ENCODE peak calls at places on chromosome 12, in nine cellular contexts. X is GM23248, F is hepatocyte, E is GM23338, V is SK-N-SH, D is neural progenitor cell, L is OCI-LY7, R is PC-3, O is MM.1S. S is an unnamed sample.

GRCh38 chr12:3551976-3552725 is 61.1 kb downstream of the PRMT8 start:
- DNase-seq in L (no peak), V (no peak), O (no peak), R (no peak), X (no peak), D (no peak), E (no peak), F (no peak), S (no peak)

GRCh38 chr12:2868986-2869385 is 8.0 kb downstream of the FOXM1 start:
- DNase-seq in L (no peak), D (no peak), R (peak), X (peak), E (no peak), O (no peak), F (no peak), V (no peak), S (no peak)

GRCh38 chr12:21972055-21972454 is 30.8 kb upstream of the ABCC9 start:
- DNase-seq in X (no peak), O (no peak), F (no peak), L (no peak), V (no peak), D (no peak), R (no peak), E (no peak), S (no peak)

GRCh38 chr12:51270847-51271518 is 768 bp upstream of the SMAGP start:
- DNase-seq in R (peak), F (peak), D (no peak), E (no peak), X (peak), V (no peak), L (no peak), O (no peak), S (peak)

GRCh38 chr12:79329933-79330332 is 360.8 kb downstream of the PAWR start:
- DNase-seq in D (no peak), V (no peak), F (no peak), R (peak), O (no peak), E (no peak), L (no peak), X (peak), S (no peak)

GRCh38 chr12:70241845-70242244 is 1.4 kb upstream of the CNOT2 start:
- DNase-seq in E (no peak), V (no peak), O (no peak), R (no peak), X (no peak), L (no peak), D (no peak), F (no peak), S (no peak)

GRCh38 chr12:56987551-56988053 is 18.7 kb downstream of the ZBTB39 start:
- DNase-seq in F (peak), L (peak), D (peak), E (peak), O (peak), R (peak), V (peak), X (peak), S (peak)

GRCh38 chr12:6667559-6668210 is 4.8 kb upstream of the ING4 start:
- DNase-seq in O (no peak), E (peak), V (no peak), X (peak), F (peak), L (peak), R (peak), D (no peak), S (peak)

GRCh38 chr12:52268212-52268611 is 6.2 kb upstream of the KRT86 start:
- DNase-seq in O (no peak), F (no peak), X (peak), R (peak), L (no peak), V (no peak), E (no peak), D (no peak), S (no peak)

GRCh38 chr12:6927379-6927991 is at the start of gene ATN1:
- DNase-seq in X (peak), F (peak), R (peak), D (peak), E (peak), L (no peak), V (peak), O (no peak), S (no peak)

GRCh38 chr12:90836689-90837088 is 118.3 kb downstream of the CCER1 start:
- DNase-seq in V (peak), R (no peak), E (no peak), F (peak), O (no peak), L (no peak), X (no peak), D (no peak), S (no peak)

GRCh38 chr12:94731733-94732360 is 81.5 kb upstream of the TMCC3 start:
- DNase-seq in V (no peak), E (no peak), R (peak), O (no peak), F (no peak), L (no peak), X (no peak), D (peak), S (no peak)

DNA sequence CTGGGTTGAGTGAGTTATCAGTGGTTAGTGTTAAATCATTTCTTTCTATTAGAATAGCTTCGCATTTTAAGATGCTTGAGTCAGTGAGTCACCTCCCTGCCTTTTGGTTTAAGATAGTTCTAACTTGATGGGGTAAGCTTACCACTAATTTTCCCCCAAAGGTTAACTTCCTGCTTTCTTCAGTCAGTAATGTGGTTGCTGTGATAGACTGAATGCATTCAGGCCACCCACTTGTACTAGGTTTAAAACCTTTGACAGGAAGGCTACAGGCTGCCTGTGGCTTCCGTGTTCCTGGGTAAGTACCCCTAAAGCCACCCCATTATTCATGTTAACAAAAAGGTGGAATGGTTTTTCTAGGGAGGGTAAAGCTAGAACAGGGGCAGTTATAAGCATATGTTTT is 25.3 kb downstream of the CLEC2A start:
- DNase-seq in F (no peak), X (peak), R (no peak), E (no peak), O (no peak), D (no peak), V (no peak), L (no peak), S (no peak)
- TF ChIP-seq EZH2phosphoT487 in F (no peak), X (no peak), R (no peak), E (no peak), O (no peak), D (no peak), V (no peak), L (no peak), S (no peak)

GRCh38 chr12:88805286-88805685 is 225.0 kb upstream of the KITLG start:
- DNase-seq in X (peak), L (no peak), V (no peak), E (no peak), O (no peak), D (no peak), R (no peak), F (no peak), S (no peak)
- TF ChIP-seq EZH2phosphoT487 in X (no peak), L (no peak), V (no peak), E (no peak), O (no peak), D (no peak), R (no peak), F (no peak), S (no peak)

DNA sequence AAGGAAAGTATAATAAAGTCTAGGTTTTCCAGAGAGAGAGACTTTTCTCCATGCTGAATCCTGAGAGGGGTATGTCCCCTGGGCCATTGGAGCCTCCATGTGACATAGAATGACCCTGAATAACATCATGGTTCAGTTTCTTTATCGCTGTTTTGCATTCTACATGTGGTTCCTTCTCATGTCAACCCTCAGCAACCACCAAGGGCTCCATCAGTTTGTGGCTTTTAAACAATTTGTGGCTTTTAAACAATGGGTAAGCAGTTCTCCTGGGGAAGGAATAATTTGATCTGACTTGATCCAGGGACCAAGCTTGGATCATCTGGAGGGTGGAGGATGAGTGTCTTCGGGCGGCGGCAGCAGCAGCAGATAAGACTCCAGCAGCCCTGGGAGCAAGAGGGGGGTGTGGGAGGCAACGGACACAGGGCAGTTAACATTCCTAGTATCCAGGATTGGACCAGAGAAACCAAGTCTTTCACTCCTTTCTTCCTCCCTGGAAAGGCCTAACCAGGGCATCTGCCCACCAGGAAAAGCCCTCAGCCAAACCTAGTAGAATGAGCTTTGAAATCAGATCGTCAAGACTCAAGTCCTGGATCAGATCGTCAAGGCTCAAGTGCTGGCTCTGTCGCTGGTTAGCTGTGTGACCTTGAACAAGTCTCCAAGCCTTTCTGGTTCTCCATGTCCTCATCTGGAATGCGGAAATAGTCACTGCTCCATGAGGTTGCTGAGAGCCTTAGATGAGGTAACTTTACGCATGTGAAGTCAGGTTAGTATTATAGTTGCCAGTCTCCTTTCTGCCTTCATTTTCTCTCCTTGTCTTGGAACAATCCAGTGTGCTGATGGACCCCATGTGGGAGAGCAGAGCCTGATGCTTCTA is 27.8 kb upstream of the FAM222A start:
- DNase-seq in R (no peak), O (no peak), X (no peak), D (no peak), F (no peak), E (no peak), L (no peak), V (no peak), S (no peak)
- TF ChIP-seq EZH2phosphoT487 in R (no peak), O (no peak), X (no peak), D (no peak), F (no peak), E (no peak), L (no peak), V (no peak), S (no peak)

DNA sequence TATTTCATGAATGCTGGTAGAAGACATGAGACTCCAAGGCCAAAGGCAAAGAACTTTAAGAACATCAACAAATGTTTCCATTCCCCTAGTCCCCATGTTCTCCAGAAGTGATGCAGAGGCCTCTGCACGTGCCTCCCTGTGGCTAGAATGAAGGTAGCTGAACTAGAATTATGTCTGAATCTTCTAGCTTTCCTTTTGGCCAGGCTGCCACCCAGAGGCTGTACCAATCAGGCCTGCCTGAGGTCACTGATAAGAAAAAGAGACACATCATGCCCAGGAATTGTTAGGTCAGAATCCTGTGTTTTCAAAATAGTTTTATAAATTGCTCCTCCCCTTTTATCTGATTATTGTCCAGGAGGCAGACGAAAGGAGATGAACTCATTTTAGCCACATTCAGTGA is 188.0 kb upstream of the SLC16A7 start:
- DNase-seq in D (no peak), R (no peak), F (no peak), X (no peak), L (no peak), E (peak), O (no peak), V (no peak), S (no peak)
- TF ChIP-seq EZH2phosphoT487 in D (no peak), R (no peak), F (no peak), X (no peak), L (no peak), E (no peak), O (no peak), V (no peak), S (no peak)

GRCh38 chr12:130160711-130161231 is 1.5 kb upstream of the FZD10 start:
- DNase-seq in V (no peak), R (no peak), O (no peak), X (no peak), D (peak), E (no peak), L (no peak), F (no peak), S (no peak)

GRCh38 chr12:130162771-130163460 is 652 bp downstream of the FZD10 start:
- DNase-seq in O (no peak), D (no peak), V (peak), L (no peak), R (no peak), E (no peak), X (no peak), F (no peak), S (no peak)

GRCh38 chr12:130160306-130160705 is 2.0 kb upstream of the FZD10 start:
- DNase-seq in V (no peak), R (no peak), F (no peak), X (no peak), O (no peak), E (no peak), D (no peak), L (no peak), S (no peak)

GRCh38 chr12:130162267-130162666 is at the start of gene FZD10:
- DNase-seq in F (peak), R (no peak), D (peak), V (peak), E (peak), X (peak), O (no peak), L (no peak), S (no peak)

DNA sequence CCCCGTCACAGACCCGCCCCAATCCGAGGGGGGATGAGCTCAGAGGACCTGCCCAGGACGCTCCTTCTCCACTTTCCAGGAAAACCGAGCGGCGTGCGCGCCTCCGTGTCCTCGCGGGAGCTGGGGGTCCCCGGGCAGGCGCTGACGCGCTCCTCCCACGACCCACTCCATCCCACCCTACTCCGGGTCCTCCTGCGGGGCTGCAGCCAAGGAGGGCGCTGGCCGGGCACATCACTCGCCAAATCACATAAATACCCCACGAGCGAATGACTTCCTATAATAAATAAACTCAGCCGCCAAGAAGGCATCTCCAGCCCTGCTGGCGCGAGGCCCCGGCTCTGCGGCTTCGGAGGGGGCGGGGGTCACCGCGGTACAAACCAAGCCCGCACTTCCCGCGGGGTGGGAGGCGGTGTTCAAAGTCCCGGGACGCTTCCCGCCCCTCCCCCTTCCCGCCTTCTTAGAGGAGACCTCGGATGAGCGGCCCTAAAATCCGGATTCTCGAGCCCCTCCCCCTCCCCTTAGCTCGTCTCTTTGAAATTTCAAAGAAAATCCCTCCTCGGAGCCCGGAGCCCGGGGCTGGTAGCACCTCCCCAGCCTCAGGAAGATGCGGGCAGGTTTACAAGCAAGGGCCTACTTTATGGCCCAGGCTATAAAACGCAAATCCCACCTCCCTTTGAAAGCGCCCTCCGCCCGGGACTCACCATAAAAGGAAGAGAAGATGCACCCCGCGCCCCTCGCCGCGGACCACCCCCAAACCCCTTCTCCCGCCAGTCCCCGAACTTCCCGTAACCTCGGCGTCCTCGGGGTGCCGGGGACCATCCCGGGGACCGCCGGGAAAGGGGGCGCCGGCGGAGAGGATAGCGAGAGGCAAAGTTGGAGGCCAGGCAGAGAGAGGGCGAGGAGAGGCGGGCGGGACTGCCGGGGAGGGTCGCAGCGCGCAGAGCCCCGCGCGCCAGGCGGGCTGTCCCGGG is 718 bp upstream of the FZD10 start:
- DNase-seq in R (no peak), D (peak), V (peak), O (no peak), X (peak), F (peak), E (peak), L (no peak), S (no peak)
- TF ChIP-seq EZH2phosphoT487 in R (no peak), D (peak), V (no peak), O (no peak), X (no peak), F (peak), E (no peak), L (no peak), S (no peak)

GRCh38 chr12:61452076-61452475 is 808.1 kb upstream of the USP15 start:
- DNase-seq in L (no peak), D (peak), E (no peak), R (peak), X (peak), F (no peak), O (no peak), V (no peak), S (peak)
- TF ChIP-seq EZH2phosphoT487 in L (no peak), D (no peak), E (no peak), R (no peak), X (no peak), F (no peak), O (no peak), V (no peak), S (no peak)

S was measured in HCT116.